ENCODE peak calls at places on chromosomes 7 and 10, in seven cellular contexts. F is WTC11; C is HTR-8/SVneo; B is central memory CD8-positive, alpha-beta T cell; V is midbrain; A is stimulated activated naive CD8-positive, alpha-beta T cell treated with anti-CD3 and anti-CD28 coated beads, Interleukin-15, amount 100 ng/mL, for 72 hours; T is sciatic nerve. M is an unnamed sample.

GRCh38 chr10:24645784-24646183 is 77.9 kb downstream of the ARHGAP21 start:
- DNase-seq in F (no peak), C (no peak), B (no peak), V (no peak), A (no peak), T (no peak), M (no peak)

GRCh38 chr7:106425017-106425719 is 140.4 kb upstream of the NAMPT start:
- DNase-seq in F (no peak), C (peak; percentile 61), B (no peak), V (peak; percentile 18), A (peak; percentile 79), T (peak; percentile 78), M (no peak)

GRCh38 chr7:55240418-55241142 is 124.6 kb upstream of the LANCL2 start:
- DNase-seq in F (no peak), C (no peak), B (no peak), V (no peak), A (no peak), T (no peak), M (no peak)

GRCh38 chr7:30739691-30740090 is 12.2 kb upstream of the INMT start:
- DNase-seq in F (no peak), C (no peak), B (no peak), V (no peak), A (no peak), T (no peak), M (no peak)

GRCh38 chr7:29290829-29291228 is 96.3 kb downstream of the CHN2 start:
- DNase-seq in F (no peak), C (no peak), B (no peak), V (no peak), A (no peak), T (no peak), M (no peak)

GRCh38 chr10:113825791-113826190 is 28.1 kb downstream of the DCLRE1A start:
- DNase-seq in F (no peak), C (no peak), B (no peak), V (no peak), A (no peak), T (no peak), M (no peak)

GRCh38 chr10:30818010-30818660 is 188.6 kb upstream of the LYZL2 start:
- DNase-seq in F (no peak), C (peak; percentile 29), B (peak; percentile 14), V (no peak), A (no peak), T (peak; percentile 71), M (no peak)

GRCh38 chr7:91264924-91265681 is 870 bp downstream of the FZD1 start:
- DNase-seq in F (peak; percentile 37), C (no peak), B (no peak), V (peak; percentile 36), A (peak; percentile 19), T (peak; percentile 73), M (peak; percentile 55)

GRCh38 chr7:1874522-1875389 is 204.7 kb downstream of the ELFN1 start:
- DNase-seq in F (no peak), C (no peak), B (no peak), V (no peak), A (no peak), T (no peak), M (no peak)

GRCh38 chr7:127413962-127414361 is 21.5 kb upstream of the ZNF800 start:
- DNase-seq in F (no peak), C (no peak), B (no peak), V (no peak), A (no peak), T (no peak), M (no peak)

GRCh38 chr10:13439771-13440708 is 88.8 kb downstream of the BEND7 start:
- DNase-seq in F (peak; percentile 79), C (peak; percentile 60), B (peak; percentile 47), V (peak; percentile 31), A (peak; percentile 63), T (peak; percentile 69), M (peak; percentile 83)

GRCh38 chr7:29106128-29106988 is 40.0 kb downstream of the CPVL start:
- DNase-seq in F (peak; percentile 34), C (peak; percentile 33), B (no peak), V (peak; percentile 76), A (peak; percentile 20), T (no peak), M (no peak)

GRCh38 chr7:147432068-147432467 is 1158.5 kb upstream of the C7orf33 start:
- DNase-seq in F (peak; percentile 30), C (no peak), B (no peak), V (peak; percentile 54), A (no peak), T (no peak), M (no peak)

GRCh38 chr10:132588301-132589013 is 50.9 kb downstream of the INPP5A start:
- DNase-seq in F (peak; percentile 5), C (no peak), B (no peak), V (peak; percentile 41), A (peak; percentile 44), T (peak; percentile 58), M (no peak)

GRCh38 chr7:40887099-40887498 is 752.3 kb downstream of the SUGCT start:
- DNase-seq in F (no peak), C (no peak), B (no peak), V (no peak), A (no peak), T (no peak), M (no peak)

GRCh38 chr10:65501259-65501658 is 1424.6 kb upstream of the LRRTM3 start:
- DNase-seq in F (no peak), C (no peak), B (no peak), V (no peak), A (no peak), T (no peak), M (no peak)

GRCh38 chr7:6497637-6497905 is 49.8 kb upstream of the DAGLB start:
- DNase-seq in F (no peak), C (no peak), B (no peak), V (no peak), A (no peak), T (no peak), M (no peak)

GRCh38 chr7:87047-87446 is 105.3 kb upstream of the FAM20C start:
- DNase-seq in F (no peak), C (no peak), B (no peak), V (no peak), A (no peak), T (peak; percentile 53), M (no peak)

GRCh38 chr7:152402384-152403250 is 33.2 kb downstream of the KMT2C start:
- DNase-seq in F (no peak), C (no peak), B (no peak), V (no peak), A (no peak), T (no peak), M (no peak)

GRCh38 chr7:115910541-115911164 is 119.9 kb downstream of the TFEC start:
- DNase-seq in F (no peak), C (no peak), B (no peak), V (peak; percentile 31), A (no peak), T (no peak), M (no peak)

GRCh38 chr7:151204383-151205032 is 5.8 kb downstream of the H2BK1 start:
- DNase-seq in F (no peak), C (no peak), B (no peak), V (no peak), A (no peak), T (no peak), M (no peak)

GRCh38 chr7:151018421-151019129 is 5.7 kb downstream of the ATG9B start:
- DNase-seq in F (peak; percentile 56), C (no peak), B (no peak), V (no peak), A (peak; percentile 51), T (no peak), M (peak; percentile 60)

GRCh38 chr7:67033251-67033650 is 36.6 kb downstream of the TYW1 start:
- DNase-seq in F (no peak), C (no peak), B (no peak), V (no peak), A (no peak), T (no peak), M (no peak)

GRCh38 chr10:47400786-47401185 is 16.7 kb upstream of the ZNF488 start:
- DNase-seq in F (no peak), C (no peak), B (no peak), V (no peak), A (no peak), T (no peak), M (no peak)

GRCh38 chr10:110765513-110766375 is 106.0 kb upstream of the PDCD4 start:
- DNase-seq in F (no peak), C (no peak), B (no peak), V (no peak), A (no peak), T (no peak), M (no peak)

GRCh38 chr7:120973849-120974248 is 14.7 kb upstream of the CPED1 start:
- DNase-seq in F (no peak), C (no peak), B (no peak), V (no peak), A (no peak), T (no peak), M (no peak)

GRCh38 chr10:73907841-73908517 is 3.0 kb upstream of the PLAU start:
- DNase-seq in F (no peak), C (no peak), B (no peak), V (no peak), A (no peak), T (no peak), M (no peak)

GRCh38 chr10:105769248-105770184 is 1128.4 kb downstream of the SORCS3 start:
- DNase-seq in F (no peak), C (no peak), B (no peak), V (no peak), A (no peak), T (no peak), M (no peak)

GRCh38 chr10:128022216-128023196 is 103.7 kb downstream of the MKI67 start:
- DNase-seq in F (no peak), C (no peak), B (no peak), V (no peak), A (no peak), T (no peak), M (no peak)

GRCh38 chr7:56009695-56010094 is 41.5 kb downstream of the PSPH start:
- DNase-seq in F (no peak), C (no peak), B (no peak), V (peak; percentile 89), A (no peak), T (no peak), M (no peak)

GRCh38 chr7:38554586-38554985 is 76.6 kb downstream of the AMPH start:
- DNase-seq in F (no peak), C (no peak), B (no peak), V (no peak), A (no peak), T (no peak), M (no peak)

GRCh38 chr10:78623577-78624215 is 445.1 kb upstream of the ZMIZ1 start:
- DNase-seq in F (no peak), C (peak; percentile 45), B (no peak), V (no peak), A (no peak), T (no peak), M (no peak)

GRCh38 chr7:1910827-1911226 is 240.8 kb downstream of the ELFN1 start:
- DNase-seq in F (no peak), C (no peak), B (no peak), V (no peak), A (no peak), T (no peak), M (no peak)

GRCh38 chr7:129434172-129434845 is at the start of gene STRIP2:
- DNase-seq in F (peak; percentile 99), C (peak; percentile 83), B (peak; percentile 74), V (peak; percentile 93), A (peak; percentile 90), T (peak; percentile 96), M (peak; percentile 99)

GRCh38 chr7:143257501-143257900 is 5.7 kb upstream of the GSTK1 start:
- DNase-seq in F (no peak), C (no peak), B (no peak), V (no peak), A (no peak), T (no peak), M (no peak)

GRCh38 chr7:110412614-110413013 is 678.3 kb upstream of the LRRN3 start:
- DNase-seq in F (no peak), C (no peak), B (no peak), V (no peak), A (no peak), T (no peak), M (no peak)

GRCh38 chr7:15515201-15515777 is 46.5 kb downstream of the AGMO start:
- DNase-seq in F (no peak), C (no peak), B (no peak), V (no peak), A (no peak), T (no peak), M (no peak)